ENCODE peak calls at places on chromosomes 4 and X, in seven cellular contexts. S, E, G, C, W, A and L are unnamed samples.

GRCh38 chr4:88759039-88759631 is 61.5 kb upstream of the NAP1L5 start:
- DNase-seq in S (peak), E (peak), G (peak), C (no peak), W (peak), A (peak), L (peak)

GRCh38 chr4:88060431-88060830 is 53.0 kb downstream of the PKD2 start:
- DNase-seq in S (peak), E (no peak), G (no peak), C (no peak), W (no peak), A (no peak), L (no peak)

GRCh38 chrX:72073614-72074013 is 58.1 kb downstream of the RTL5 start:
- DNase-seq in S (no peak), E (no peak), G (no peak), C (no peak), W (no peak), A (no peak), L (no peak)

GRCh38 chr4:37555324-37555723 is 130.9 kb downstream of the RELL1 start:
- DNase-seq in S (no peak), E (no peak), G (no peak), C (no peak), W (no peak), A (no peak), L (no peak)

GRCh38 chrX:2523911-2524310 is 23.1 kb upstream of the DHRSX start:
- DNase-seq in S (no peak), E (no peak), G (no peak), C (no peak), W (no peak), A (no peak), L (no peak)

GRCh38 chrX:38109042-38109904 is 102.9 kb downstream of the SYTL5 start:
- DNase-seq in S (no peak), E (no peak), G (no peak), C (no peak), W (no peak), A (no peak), L (no peak)

GRCh38 chrX:139204903-139205667 is 325.5 kb upstream of the F9 start:
- DNase-seq in S (no peak), E (no peak), G (peak), C (peak), W (no peak), A (peak), L (peak)

GRCh38 chr4:123858465-123858864 is 461.9 kb downstream of the SPRY1 start:
- DNase-seq in S (no peak), E (no peak), G (no peak), C (no peak), W (no peak), A (no peak), L (no peak)

GRCh38 chr4:23972202-23972601 is 82.4 kb upstream of the PPARGC1A start:
- DNase-seq in S (no peak), E (no peak), G (no peak), C (no peak), W (no peak), A (no peak), L (no peak)

GRCh38 chr4:172887959-172888358 is 280.7 kb upstream of the GALNT7 start:
- DNase-seq in S (no peak), E (no peak), G (no peak), C (no peak), W (no peak), A (no peak), L (no peak)

GRCh38 chr4:172895699-172896098 is 272.9 kb upstream of the GALNT7 start:
- DNase-seq in S (no peak), E (no peak), G (no peak), C (no peak), W (no peak), A (no peak), L (no peak)

GRCh38 chr4:172897046-172897445 is 271.6 kb upstream of the GALNT7 start:
- DNase-seq in S (no peak), E (no peak), G (no peak), C (no peak), W (no peak), A (no peak), L (no peak)

DNA sequence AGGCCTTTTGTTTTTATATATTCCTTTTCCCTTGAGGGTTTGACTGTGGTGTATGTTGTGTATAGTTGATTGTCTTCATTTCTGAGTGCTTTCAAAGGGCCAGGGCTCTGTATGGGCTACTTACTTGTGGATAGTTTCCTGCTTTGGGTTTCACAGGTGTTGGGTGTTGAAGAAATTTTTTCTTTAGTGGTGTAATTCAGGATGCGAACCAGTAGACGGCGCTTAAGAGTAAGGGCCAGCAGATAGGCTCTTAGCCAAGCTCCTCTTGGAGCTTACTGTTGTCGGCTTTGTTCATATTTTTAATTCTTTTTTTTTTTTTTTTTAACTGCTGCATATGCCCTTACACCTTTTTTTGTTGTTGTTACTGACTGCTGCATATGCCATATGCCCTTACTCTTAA is 276.3 kb upstream of the GALNT7 start:
- DNase-seq in S (peak), E (no peak), G (peak), C (no peak), W (no peak), A (peak), L (peak)
- TF ChIP-seq CTCF in S (peak), E (peak), G (peak), C (peak), W (peak), A (peak), L (peak)

GRCh38 chrX:17164079-17164478 is 210.9 kb upstream of the NHS start:
- DNase-seq in S (no peak), E (no peak), G (no peak), C (no peak), W (no peak), A (no peak), L (no peak)

GRCh38 chrX:17164936-17165335 is 210.1 kb upstream of the NHS start:
- DNase-seq in S (no peak), E (no peak), G (no peak), C (no peak), W (no peak), A (no peak), L (no peak)

GRCh38 chrX:17161991-17162390 is 213.0 kb upstream of the NHS start:
- DNase-seq in S (no peak), E (no peak), G (no peak), C (no peak), W (no peak), A (no peak), L (no peak)

GRCh38 chrX:17160971-17161370 is 214.0 kb upstream of the NHS start:
- DNase-seq in S (peak), E (no peak), G (no peak), C (no peak), W (no peak), A (peak), L (peak)
- TF ChIP-seq CTCF in S (no peak), E (no peak), G (peak), C (no peak), W (peak), A (peak), L (no peak)

GRCh38 chrX:24292358-24292757 is 21.5 kb downstream of the SUPT20HL2 start:
- DNase-seq in S (no peak), E (no peak), G (no peak), C (no peak), W (no peak), A (no peak), L (no peak)

GRCh38 chrX:24293412-24293811 is 20.5 kb downstream of the SUPT20HL2 start:
- DNase-seq in S (no peak), E (no peak), G (no peak), C (no peak), W (no peak), A (no peak), L (no peak)

GRCh38 chrX:24298191-24298590 is 15.7 kb downstream of the SUPT20HL2 start:
- DNase-seq in S (peak), E (no peak), G (peak), C (no peak), W (no peak), A (no peak), L (no peak)

GRCh38 chrX:24294619-24295018 is 19.2 kb downstream of the SUPT20HL2 start:
- DNase-seq in S (peak), E (no peak), G (peak), C (no peak), W (no peak), A (no peak), L (peak)
- TF ChIP-seq CTCF in S (peak), E (peak), G (peak), C (no peak), W (peak), A (peak), L (no peak)

GRCh38 chr4:40843696-40844095 is 93.9 kb downstream of the NSUN7 start:
- DNase-seq in S (no peak), E (no peak), G (peak), C (no peak), W (no peak), A (no peak), L (no peak)
- TF ChIP-seq CTCF in S (peak), E (peak), G (peak), C (peak), W (peak), A (peak), L (no peak)

GRCh38 chr4:53656421-53656981 is 65.2 kb upstream of the LNX1 start:
- DNase-seq in S (peak), E (peak), G (no peak), C (no peak), W (no peak), A (no peak), L (peak)
- TF ChIP-seq CTCF in S (peak), E (peak), G (peak), C (peak), W (peak), A (peak), L (no peak)

GRCh38 chr4:138555107-138555506 is 313.0 kb upstream of the SLC7A11 start:
- DNase-seq in S (no peak), E (no peak), G (peak), C (no peak), W (no peak), A (no peak), L (no peak)
- TF ChIP-seq CTCF in S (peak), E (no peak), G (no peak), C (no peak), W (peak), A (no peak), L (no peak)